ENCODE peak calls at places on chromosome 4, in six cellular contexts. One of them, this sample, is unnamed.

GRCh38 chr4:109972786-109973528 is 60.3 kb downstream of the EGF start:
- DNase-seq in uterus: no peak
- DNase-seq in A673: no peak
- DNase-seq in left colon: peak; percentile 27
- DNase-seq in hypothalamus: no peak
- DNase-seq in stimulated activated CD4-positive, alpha-beta T cell treated with anti-CD3 and anti-CD28 coated beads, Interleukin-15, amount 100 ng/mL, for 24 hours: no peak
- DNase-seq in this sample: no peak

GRCh38 chr4:142353149-142353738 is 492.9 kb downstream of the INPP4B start:
- DNase-seq in stimulated activated CD4-positive, alpha-beta T cell treated with anti-CD3 and anti-CD28 coated beads, Interleukin-15, amount 100 ng/mL, for 24 hours: no peak
- DNase-seq in A673: peak; percentile 70
- DNase-seq in hypothalamus: no peak
- DNase-seq in left colon: no peak
- DNase-seq in uterus: no peak
- DNase-seq in this sample: peak; percentile 59

GRCh38 chr4:71599588-71599987 is 184.3 kb downstream of the GC start:
- DNase-seq in left colon: no peak
- DNase-seq in stimulated activated CD4-positive, alpha-beta T cell treated with anti-CD3 and anti-CD28 coated beads, Interleukin-15, amount 100 ng/mL, for 24 hours: no peak
- DNase-seq in uterus: no peak
- DNase-seq in hypothalamus: no peak
- DNase-seq in A673: no peak
- DNase-seq in this sample: no peak

GRCh38 chr4:1939664-1940509 is 68.7 kb downstream of the NSD2 start:
- DNase-seq in hypothalamus: no peak
- DNase-seq in left colon: no peak
- DNase-seq in stimulated activated CD4-positive, alpha-beta T cell treated with anti-CD3 and anti-CD28 coated beads, Interleukin-15, amount 100 ng/mL, for 24 hours: no peak
- DNase-seq in A673: peak; percentile 17
- DNase-seq in uterus: no peak
- DNase-seq in this sample: peak; percentile 79

GRCh38 chr4:158315706-158316105 is 105.4 kb downstream of the TMEM144 start:
- DNase-seq in A673: no peak
- DNase-seq in hypothalamus: no peak
- DNase-seq in left colon: no peak
- DNase-seq in stimulated activated CD4-positive, alpha-beta T cell treated with anti-CD3 and anti-CD28 coated beads, Interleukin-15, amount 100 ng/mL, for 24 hours: no peak
- DNase-seq in uterus: no peak
- DNase-seq in this sample: peak; percentile 70

GRCh38 chr4:53706422-53707032 is 115.2 kb upstream of the LNX1 start:
- DNase-seq in hypothalamus: no peak
- DNase-seq in stimulated activated CD4-positive, alpha-beta T cell treated with anti-CD3 and anti-CD28 coated beads, Interleukin-15, amount 100 ng/mL, for 24 hours: no peak
- DNase-seq in A673: peak; percentile 21
- DNase-seq in left colon: no peak
- DNase-seq in uterus: no peak
- DNase-seq in this sample: peak; percentile 61

GRCh38 chr4:150056569-150056968 is 21.7 kb upstream of the DCLK2 start:
- DNase-seq in stimulated activated CD4-positive, alpha-beta T cell treated with anti-CD3 and anti-CD28 coated beads, Interleukin-15, amount 100 ng/mL, for 24 hours: no peak
- DNase-seq in A673: no peak
- DNase-seq in left colon: no peak
- DNase-seq in hypothalamus: no peak
- DNase-seq in uterus: no peak
- DNase-seq in this sample: no peak

GRCh38 chr4:115596265-115597001 is 483.0 kb upstream of the NDST4 start:
- DNase-seq in stimulated activated CD4-positive, alpha-beta T cell treated with anti-CD3 and anti-CD28 coated beads, Interleukin-15, amount 100 ng/mL, for 24 hours: no peak
- DNase-seq in hypothalamus: no peak
- DNase-seq in uterus: no peak
- DNase-seq in left colon: no peak
- DNase-seq in A673: no peak
- DNase-seq in this sample: no peak

GRCh38 chr4:8090312-8090711 is 68.3 kb downstream of the ABLIM2 start:
- DNase-seq in uterus: no peak
- DNase-seq in A673: no peak
- DNase-seq in stimulated activated CD4-positive, alpha-beta T cell treated with anti-CD3 and anti-CD28 coated beads, Interleukin-15, amount 100 ng/mL, for 24 hours: peak; percentile 11
- DNase-seq in left colon: peak; percentile 91
- DNase-seq in hypothalamus: no peak
- DNase-seq in this sample: no peak

GRCh38 chr4:57426779-57427395 is 316.7 kb upstream of the IGFBP7 start:
- DNase-seq in left colon: peak; percentile 30
- DNase-seq in A673: peak; percentile 50
- DNase-seq in uterus: peak; percentile 20
- DNase-seq in hypothalamus: peak; percentile 46
- DNase-seq in stimulated activated CD4-positive, alpha-beta T cell treated with anti-CD3 and anti-CD28 coated beads, Interleukin-15, amount 100 ng/mL, for 24 hours: peak; percentile 59
- DNase-seq in this sample: peak; percentile 67

GRCh38 chr4:164977243-164978164 is at the start of gene TRIM61:
- DNase-seq in left colon: no peak
- DNase-seq in hypothalamus: peak; percentile 17
- DNase-seq in uterus: no peak
- DNase-seq in stimulated activated CD4-positive, alpha-beta T cell treated with anti-CD3 and anti-CD28 coated beads, Interleukin-15, amount 100 ng/mL, for 24 hours: peak; percentile 69
- DNase-seq in A673: peak; percentile 70
- DNase-seq in this sample: peak; percentile 38

GRCh38 chr4:98919996-98920395 is 8.9 kb downstream of the EIF4E start:
- DNase-seq in left colon: no peak
- DNase-seq in A673: no peak
- DNase-seq in hypothalamus: no peak
- DNase-seq in stimulated activated CD4-positive, alpha-beta T cell treated with anti-CD3 and anti-CD28 coated beads, Interleukin-15, amount 100 ng/mL, for 24 hours: no peak
- DNase-seq in uterus: no peak
- DNase-seq in this sample: no peak

GRCh38 chr4:104491826-104492771 is 2.6 kb downstream of the CXXC4 start:
- DNase-seq in left colon: no peak
- DNase-seq in uterus: no peak
- DNase-seq in hypothalamus: no peak
- DNase-seq in A673: peak; percentile 56
- DNase-seq in stimulated activated CD4-positive, alpha-beta T cell treated with anti-CD3 and anti-CD28 coated beads, Interleukin-15, amount 100 ng/mL, for 24 hours: no peak
- DNase-seq in this sample: no peak